ENCODE peak calls at places on chromosomes 16 and 17, in five cellular contexts. K, S, R, C and J are unnamed samples.

GRCh38 chr17:53629188-53629587 is 193.5 kb upstream of the KIF2B start:
- DNase-seq in R (no peak), S (peak), K (peak), C (no peak), J (no peak)

GRCh38 chr17:58112970-58113631 is 29.9 kb downstream of the DYNLL2 start:
- DNase-seq in S (peak), K (peak), C (no peak), R (peak), J (peak)

GRCh38 chr17:80388175-80388574 is 26.8 kb upstream of the ENDOV start:
- DNase-seq in K (no peak), R (no peak), C (no peak), S (no peak), J (no peak)

GRCh38 chr16:70453891-70454220 is 539 bp upstream of the FCSK start:
- DNase-seq in K (no peak), C (no peak), S (peak), R (peak), J (no peak)

GRCh38 chr17:29592850-29593545 is at the start of gene ANKRD13B:
- DNase-seq in R (no peak), K (no peak), C (no peak), S (peak), J (peak)

GRCh38 chr16:2486645-2487516 is 12.0 kb downstream of the TBC1D24 start:
- DNase-seq in R (no peak), K (peak), C (no peak), S (no peak), J (peak)

GRCh38 chr16:30761928-30762902 is at the start of the genes CFAP119 and RNF40:
- DNase-seq in R (peak), K (peak), S (peak), C (peak), J (peak)

GRCh38 chr16:68257906-68258800 is 6.2 kb upstream of the SLC7A6 start:
- DNase-seq in S (peak), C (no peak), R (no peak), K (peak), J (peak)

GRCh38 chr16:85395207-85395912 is 217.8 kb upstream of the GSE1 start:
- DNase-seq in K (peak), S (peak), C (peak), R (peak), J (peak)

GRCh38 chr16:85279874-85280545 is 167.7 kb upstream of the CIBAR2 start:
- DNase-seq in R (no peak), K (no peak), C (no peak), S (no peak), J (no peak)

GRCh38 chr17:75826561-75827290 is 17.5 kb downstream of the UNC13D start:
- DNase-seq in S (no peak), K (no peak), R (no peak), C (no peak), J (no peak)

GRCh38 chr17:58447039-58447975 is 30.0 kb upstream of the RNF43 start:
- DNase-seq in S (peak), C (peak), K (peak), R (peak), J (peak)

GRCh38 chr17:61731330-61731729 is 132.0 kb downstream of the BRIP1 start:
- DNase-seq in R (no peak), C (no peak), S (peak), K (no peak), J (no peak)

GRCh38 chr17:68497885-68498319 is 14.3 kb upstream of the PRKAR1A start:
- DNase-seq in S (no peak), C (no peak), R (no peak), K (no peak), J (peak)

GRCh38 chr16:19418200-19418599 is 517 bp downstream of the TMC5 start:
- DNase-seq in S (no peak), R (no peak), C (no peak), K (no peak), J (no peak)

GRCh38 chr17:50359998-50360461 is 13.0 kb downstream of the MRPL27 start:
- DNase-seq in S (no peak), C (no peak), K (no peak), R (no peak), J (no peak)

GRCh38 chr17:75088902-75089417 is 1.2 kb downstream of the SLC16A5 start:
- DNase-seq in S (no peak), C (no peak), R (peak), K (peak), J (no peak)

GRCh38 chr17:55751720-55752250 is 934 bp downstream of the PCTP start:
- DNase-seq in R (no peak), C (no peak), S (no peak), K (no peak), J (no peak)

GRCh38 chr16:31455601-31456314 is 3.5 kb upstream of the ARMC5 start:
- DNase-seq in R (no peak), K (no peak), C (no peak), S (peak), J (no peak)

GRCh38 chr17:4498461-4499397 is at the start of gene SPNS2:
- DNase-seq in S (peak), C (no peak), R (peak), K (no peak), J (peak)

GRCh38 chr17:65785109-65785508 is 223.7 kb upstream of the AXIN2 start:
- DNase-seq in S (peak), C (no peak), K (peak), R (peak), J (no peak)

GRCh38 chr17:80418589-80418988 is 3.6 kb downstream of the ENDOV start:
- DNase-seq in S (peak), C (no peak), R (no peak), K (no peak), J (no peak)

GRCh38 chr17:15981208-15981607 is 18.3 kb downstream of the ZSWIM7 start:
- DNase-seq in R (no peak), C (no peak), K (peak), S (no peak), J (no peak)